ENCODE peak calls at places on chromosomes 11 and 22, in five cellular contexts. K is tibial nerve, Z is stomach, H is sigmoid colon, Y is upper lobe of left lung. R is an unnamed sample. For H3K4me1, the result is how much of the 10 kb centered on the place peaks cover.

GRCh38 chr11:93468286-93468685 is 74.9 kb downstream of the SMCO4 start:
- DNase-seq in K (no peak), Z (no peak), H (no peak), Y (no peak), R (no peak)

GRCh38 chr11:50174189-50174588 is 141.5 kb downstream of the OR4C45 start:
- DNase-seq in K (no peak), Z (no peak), H (no peak), Y (no peak), R (no peak)

GRCh38 chr11:134261626-134262488 is 8.5 kb downstream of the ACAD8 start:
- DNase-seq in K (no peak), Z (no peak), H (no peak), Y (no peak), R (peak)

GRCh38 chr11:4664791-4665190 is 21.0 kb downstream of the OR51E1 start:
- DNase-seq in K (no peak), Z (no peak), H (no peak), Y (no peak), R (no peak)

GRCh38 chr11:130550984-130551383 is 102.5 kb downstream of the ADAMTS15 start:
- DNase-seq in K (no peak), Z (no peak), H (no peak), Y (no peak), R (no peak)

GRCh38 chr11:64917663-64917995 is 620 bp upstream of the ATG2A start:
- DNase-seq in K (no peak), Z (no peak), H (no peak), Y (no peak), R (no peak)

GRCh38 chr11:14315130-14315529 is 43.9 kb downstream of the RRAS2 start:
- DNase-seq in K (no peak), Z (no peak), H (no peak), Y (no peak), R (no peak)

GRCh38 chr22:29621761-29622526 is 18.5 kb downstream of the NF2 start:
- DNase-seq in K (no peak), Z (no peak), H (no peak), Y (no peak), R (no peak)

GRCh38 chr11:125724125-125724524 is 22.0 kb upstream of the PATE1 start:
- DNase-seq in K (no peak), Z (no peak), H (no peak), Y (no peak), R (no peak)

GRCh38 chr11:30196400-30197206 is 34.2 kb upstream of the FSHB start:
- DNase-seq in K (peak), Z (peak), H (no peak), Y (peak), R (no peak)

GRCh38 chr11:133947298-133947905 is 9.4 kb downstream of the IGSF9B start:
- DNase-seq in K (no peak), Z (no peak), H (no peak), Y (no peak), R (no peak)

GRCh38 chr11:73591743-73592142 is 6.2 kb downstream of the FAM168A start:
- DNase-seq in K (no peak), Z (no peak), H (no peak), Y (no peak), R (no peak)

GRCh38 chr11:73586791-73587190 is 11.1 kb downstream of the FAM168A start:
- DNase-seq in K (no peak), Z (no peak), H (no peak), Y (no peak), R (no peak)

GRCh38 chr11:73592640-73593039 is 5.3 kb downstream of the FAM168A start:
- DNase-seq in K (no peak), Z (no peak), H (no peak), Y (no peak), R (no peak)

GRCh38 chr11:73585834-73586575 is 11.9 kb downstream of the FAM168A start:
- DNase-seq in K (no peak), Z (no peak), H (no peak), Y (no peak), R (no peak)

GRCh38 chr11:73591050-73591449 is 6.9 kb downstream of the FAM168A start:
- DNase-seq in K (no peak), Z (no peak), H (no peak), Y (no peak), R (no peak)
- TF ChIP-seq EP300 in K (no peak), Z (no peak), H (no peak), Y (no peak), R (no peak)

GRCh38 chr11:113906038-113906437 is 1.4 kb downstream of the HTR3B start:
- DNase-seq in K (no peak), Z (peak), H (no peak), Y (peak), R (no peak)
- H3K4me1 ChIP-seq in K (under half), Z (under half), H (under half), Y (under half), R (under half)

DNA sequence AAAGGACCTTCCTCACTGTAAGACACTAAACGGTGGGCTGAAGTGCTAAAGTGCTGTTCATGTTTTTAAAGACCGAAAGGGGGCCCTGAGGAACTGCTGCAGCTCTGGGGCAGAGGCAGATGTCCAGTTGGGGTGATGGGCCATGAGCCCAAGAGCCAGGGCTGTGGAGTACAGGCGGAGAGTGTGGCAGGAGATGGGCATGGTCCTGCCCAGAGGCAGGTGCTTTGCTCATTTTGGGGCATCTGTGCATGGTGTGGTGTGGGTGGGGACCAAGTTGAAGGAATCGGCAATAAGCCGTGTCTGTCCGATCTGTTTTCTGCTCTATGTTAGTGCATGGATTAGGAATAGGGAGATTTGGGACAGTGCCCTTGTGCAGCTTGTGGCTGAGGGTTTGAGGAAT is 258.3 kb downstream of the NTM start:
- DNase-seq in K (no peak), Z (no peak), H (no peak), Y (no peak), R (no peak)
- TF ChIP-seq POLR2A in K (no peak), Z (no peak), H (no peak), Y (no peak), R (no peak)

GRCh38 chr22:39267966-39268365 is 23.2 kb upstream of the PDGFB start:
- DNase-seq in K (no peak), Z (no peak), H (no peak), Y (no peak), R (no peak)

GRCh38 chr22:39268645-39269044 is 23.9 kb upstream of the PDGFB start:
- DNase-seq in K (no peak), Z (no peak), H (no peak), Y (no peak), R (no peak)

GRCh38 chr22:39264344-39265116 is 19.7 kb upstream of the PDGFB start:
- DNase-seq in K (peak), Z (no peak), H (peak), Y (peak), R (no peak)

GRCh38 chr22:39265143-39265542 is 20.4 kb upstream of the PDGFB start:
- DNase-seq in K (no peak), Z (no peak), H (no peak), Y (no peak), R (no peak)

DNA sequence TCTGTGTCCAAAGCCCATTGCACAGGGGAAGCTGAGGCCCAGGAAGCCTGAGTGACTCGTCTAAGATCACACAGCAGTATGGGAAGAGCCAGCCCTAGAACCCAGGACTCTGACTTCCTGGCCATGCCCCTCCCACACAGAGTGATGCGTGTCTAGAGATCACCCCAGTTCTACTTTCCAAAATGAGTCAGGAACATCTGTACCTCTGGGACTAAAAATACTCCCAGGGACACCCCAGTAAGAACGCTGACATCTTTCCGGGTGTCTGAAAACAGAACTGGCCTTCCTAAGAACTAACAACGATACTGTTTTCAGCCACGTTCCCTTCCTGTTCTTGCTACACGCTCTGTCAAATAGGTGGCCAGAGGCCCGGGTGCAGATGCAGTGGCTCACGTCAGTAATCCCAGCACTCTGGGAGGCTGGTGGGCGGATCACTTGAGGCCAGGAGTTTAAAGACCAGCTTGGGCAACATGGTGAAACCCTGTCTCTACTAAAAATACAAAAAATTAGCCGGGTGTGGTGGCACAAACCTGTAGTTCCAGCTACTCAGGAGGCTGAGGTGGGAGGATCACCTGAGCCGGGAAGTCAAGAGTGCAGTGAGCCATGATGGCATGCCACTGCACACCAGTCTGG is 21.7 kb upstream of the PDGFB start:
- DNase-seq in K (no peak), Z (no peak), H (no peak), Y (peak), R (no peak)
- TF ChIP-seq EP300 in K (peak), Z (no peak), H (no peak), Y (no peak), R (no peak)

DNA sequence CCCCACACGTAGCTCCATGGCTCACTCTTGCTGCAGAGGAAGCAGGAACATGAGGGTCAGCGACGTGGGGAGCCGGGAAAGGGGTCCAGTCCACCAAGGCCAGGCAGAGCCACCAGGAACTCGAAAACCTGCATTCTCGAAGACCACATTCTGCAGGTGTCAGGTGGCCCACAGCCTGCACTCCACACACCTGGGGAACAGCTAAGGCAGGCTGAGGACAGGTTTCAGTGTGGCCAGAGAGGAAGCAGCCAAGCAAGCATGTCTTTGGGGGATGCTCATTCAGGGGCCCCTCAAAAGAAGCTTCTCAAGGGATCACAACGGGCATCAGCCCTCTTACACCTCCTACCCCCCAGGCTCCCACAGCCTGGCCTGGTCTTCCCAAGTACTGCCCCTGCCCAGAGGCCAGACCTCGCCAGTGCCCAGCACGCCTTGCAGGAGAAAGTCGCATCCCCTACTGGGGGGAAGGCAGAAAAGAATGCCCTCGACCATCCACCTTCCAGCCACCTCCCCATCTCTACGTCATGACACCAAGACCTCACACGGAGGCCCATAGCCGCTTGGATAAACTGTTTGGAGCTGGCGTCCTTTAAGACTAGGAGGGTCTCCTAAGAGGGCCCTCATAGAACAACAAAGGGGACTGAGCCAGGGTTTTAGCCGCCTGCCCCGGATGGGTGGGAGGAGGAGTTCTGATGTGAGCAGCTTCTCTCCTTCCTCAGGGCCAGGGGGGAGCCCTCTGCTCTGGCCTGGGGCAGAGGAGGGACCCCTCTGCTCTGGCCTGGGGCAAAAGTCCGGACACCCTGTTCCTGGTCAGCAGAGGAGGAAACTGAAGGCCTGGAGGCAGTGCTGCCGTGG is 2.9 kb downstream of the CSNK1E start:
- DNase-seq in K (no peak), Z (no peak), H (no peak), Y (no peak), R (no peak)
- H3K4me1 ChIP-seq in K (half or more), Z (half or more), H (half or more), Y (half or more), R (half or more)

DNA sequence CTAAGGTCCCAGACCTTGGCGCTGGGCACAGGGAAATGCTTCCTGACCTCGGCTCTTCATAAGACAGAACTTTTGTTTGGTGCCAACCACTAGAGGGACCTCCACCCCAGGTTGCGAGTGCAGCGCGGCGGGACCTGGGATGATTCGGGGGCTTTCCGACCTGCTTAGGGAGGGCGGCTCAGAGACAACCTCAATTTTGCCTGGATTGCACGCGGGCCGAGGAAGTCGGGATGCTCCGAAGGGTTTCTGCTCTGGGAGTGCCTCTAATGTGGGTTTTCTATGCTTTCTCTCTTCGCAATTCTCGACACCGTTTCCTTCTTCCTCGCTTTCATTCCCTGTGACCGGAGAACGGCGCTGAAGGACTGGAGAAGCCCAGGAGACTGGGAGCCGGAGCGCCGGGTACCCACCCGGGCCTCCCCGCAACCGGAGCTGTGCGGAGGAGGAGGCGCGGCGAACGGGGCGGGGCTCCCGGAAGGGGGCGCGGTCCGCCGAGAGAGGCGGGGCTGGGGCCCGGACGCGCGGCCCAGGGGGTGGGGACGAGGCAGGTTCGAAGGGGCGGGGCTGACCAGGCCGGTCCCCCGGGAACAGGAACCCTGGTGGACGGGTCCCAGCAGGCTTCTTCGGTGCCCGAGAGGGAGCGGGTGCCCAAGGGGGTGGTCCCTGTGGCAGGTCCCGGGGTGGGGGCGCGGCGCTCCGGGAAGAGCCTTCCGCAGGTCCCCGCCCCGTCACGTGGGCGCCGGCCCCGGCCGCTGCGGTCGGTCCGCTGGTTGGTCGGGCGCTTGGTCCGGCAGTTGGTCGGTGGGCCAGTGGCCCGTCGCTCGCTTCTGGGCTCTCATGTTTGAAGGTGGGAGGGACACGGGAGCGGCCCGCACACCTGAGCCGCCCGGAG is at the start of gene PPFIBP2:
- DNase-seq in K (peak), Z (peak), H (peak), Y (peak), R (peak)
- TF ChIP-seq POLR2A in K (peak), Z (no peak), H (peak), Y (peak), R (no peak)

GRCh38 chr11:31919175-31919574 is 108.1 kb upstream of the PAX6 start:
- DNase-seq in K (no peak), Z (no peak), H (no peak), Y (no peak), R (no peak)

GRCh38 chr11:31913985-31914384 is 102.9 kb upstream of the PAX6 start:
- DNase-seq in K (no peak), Z (no peak), H (no peak), Y (no peak), R (no peak)

GRCh38 chr11:31910950-31911576 is 99.9 kb upstream of the PAX6 start:
- DNase-seq in K (no peak), Z (no peak), H (no peak), Y (no peak), R (no peak)

GRCh38 chr11:31912808-31913207 is 101.7 kb upstream of the PAX6 start:
- DNase-seq in K (no peak), Z (no peak), H (no peak), Y (no peak), R (no peak)

DNA sequence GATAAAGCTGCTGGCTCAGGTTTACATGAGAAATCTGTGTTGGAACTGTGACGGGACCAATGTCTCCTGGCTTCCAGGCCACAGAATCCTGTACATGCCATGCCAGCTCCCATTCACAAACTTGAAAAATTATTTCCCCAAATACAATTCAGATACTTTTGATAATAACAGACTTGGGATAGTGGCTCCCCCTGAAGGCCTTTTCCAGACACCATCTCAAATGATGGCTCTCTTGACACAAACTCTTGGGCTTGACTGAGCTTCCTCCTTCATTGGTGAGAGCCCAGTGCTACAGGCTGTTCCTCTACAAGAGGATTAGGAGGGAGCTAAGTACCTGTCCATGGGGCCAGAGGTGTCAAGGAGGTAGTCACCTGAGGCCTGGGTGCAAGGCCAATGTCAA is 104.7 kb upstream of the PAX6 start:
- DNase-seq in K (no peak), Z (no peak), H (no peak), Y (no peak), R (no peak)
- TF ChIP-seq EP300 in K (no peak), Z (no peak), H (no peak), Y (no peak), R (no peak)

GRCh38 chr11:102309621-102310541 is 7.4 kb upstream of the BIRC3 start:
- DNase-seq in K (no peak), Z (no peak), H (no peak), Y (no peak), R (no peak)
- H3K4me1 ChIP-seq in K (under half), Z (half or more), H (under half), Y (under half), R (under half)